ENCODE peak calls at places on chromosomes 5 and 9, in six cellular contexts. N is NT2/D1, L is H1, U is HepG2, O is GM12878, K is K562. P is an unnamed sample. For H3K4me1, the result is how much of the 10 kb centered on the place peaks cover.

GRCh38 chr5:174520420-174521396 is 203.7 kb upstream of the MSX2 start:
- DNase-seq in N (peak), L (peak), U (peak), O (no peak), K (no peak), P (peak)

GRCh38 chr9:22976454-22976853 is 529.8 kb downstream of the DMRTA1 start:
- DNase-seq in N (no peak), L (no peak), U (no peak), O (no peak), K (no peak), P (no peak)

GRCh38 chr9:15501179-15501578 is 9.6 kb downstream of the PSIP1 start:
- DNase-seq in N (no peak), L (no peak), U (no peak), O (no peak), K (no peak), P (no peak)

GRCh38 chr9:2291980-2292704 is 277.0 kb downstream of the SMARCA2 start:
- DNase-seq in N (no peak), L (no peak), U (no peak), O (no peak), K (no peak), P (no peak)

GRCh38 chr9:93467062-93467416 is 13.7 kb upstream of the FAM120AOS start:
- DNase-seq in N (no peak), L (no peak), U (peak), O (no peak), K (peak), P (no peak)

GRCh38 chr5:120306331-120306730 is 157.8 kb upstream of the PRR16 start:
- DNase-seq in N (no peak), L (no peak), U (no peak), O (no peak), K (no peak), P (no peak)

GRCh38 chr9:108844856-108845255 is 10.9 kb downstream of the ACTL7B start:
- DNase-seq in N (no peak), L (no peak), U (no peak), O (no peak), K (no peak), P (no peak)

GRCh38 chr9:74724317-74724716 is 163.4 kb downstream of the TRPM6 start:
- DNase-seq in N (no peak), L (no peak), U (no peak), O (no peak), K (no peak), P (no peak)

GRCh38 chr5:59813761-59814562 is 79.6 kb downstream of the PDE4D start:
- DNase-seq in N (peak), L (peak), U (peak), O (no peak), K (peak), P (peak)

GRCh38 chr9:444528-444927 is 229.9 kb downstream of the DOCK8 start:
- DNase-seq in N (peak), L (no peak), U (no peak), O (no peak), K (no peak), P (no peak)

GRCh38 chr5:1016036-1016435 is 7.4 kb downstream of the NKD2 start:
- DNase-seq in N (no peak), L (no peak), U (no peak), O (no peak), K (no peak), P (no peak)

GRCh38 chr5:14465086-14465485 is 116.5 kb upstream of the OTULINL start:
- DNase-seq in N (no peak), L (no peak), U (no peak), O (no peak), K (no peak), P (no peak)

GRCh38 chr9:113805753-113806152 is 70.4 kb upstream of the ZNF618 start:
- DNase-seq in N (no peak), L (no peak), U (no peak), O (no peak), K (no peak), P (no peak)
- H3K4me3 ChIP-seq in N (no peak), L (no peak), U (no peak), O (no peak), K (no peak), P (no peak)

GRCh38 chr9:95725045-95725444 is 150.4 kb upstream of the ERCC6L2 start:
- DNase-seq in N (no peak), L (no peak), U (peak), O (no peak), K (no peak), P (no peak)
- H3K4me1 ChIP-seq in N (under half), L (under half), U (half or more), O (under half), K (under half), P (under half)

GRCh38 chr9:86141843-86142242 is 42.5 kb upstream of the GOLM1 start:
- DNase-seq in N (no peak), L (no peak), U (no peak), O (no peak), K (no peak), P (no peak)

DNA sequence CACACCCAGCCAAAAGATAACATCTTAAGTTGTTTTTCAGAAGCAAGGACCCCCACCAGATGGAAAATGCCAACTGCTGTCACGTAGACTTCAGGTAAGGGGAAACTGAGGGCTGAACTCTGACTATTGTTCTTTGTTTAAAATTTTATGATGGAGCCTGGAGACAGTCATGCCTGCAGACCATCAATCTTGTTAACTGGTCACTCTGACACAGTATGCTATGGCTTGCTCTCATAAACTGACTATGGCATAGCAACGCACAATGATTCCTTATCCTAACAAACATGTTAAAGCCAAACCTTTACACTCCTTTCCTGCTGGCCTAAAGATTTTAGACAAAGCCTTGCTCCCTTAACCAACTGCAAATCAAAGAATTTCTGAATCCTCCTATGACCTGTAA is 43.6 kb upstream of the GOLM1 start:
- DNase-seq in N (no peak), L (no peak), U (no peak), O (no peak), K (no peak), P (no peak)
- TF ChIP-seq ZNF274 in N (no peak), L (no peak), U (no peak), O (no peak), K (no peak), P (no peak)

GRCh38 chr9:33445941-33446506 is 1.4 kb downstream of the AQP3 start:
- DNase-seq in N (no peak), L (no peak), U (no peak), O (no peak), K (peak), P (no peak)

GRCh38 chr9:33447404-33448158 is at the start of gene AQP3:
- DNase-seq in N (peak), L (peak), U (peak), O (no peak), K (peak), P (no peak)

GRCh38 chr9:33443504-33444154 is 3.8 kb downstream of the AQP3 start:
- DNase-seq in N (no peak), L (no peak), U (no peak), O (no peak), K (no peak), P (no peak)

GRCh38 chr9:33446507-33447403 is 638 bp downstream of the AQP3 start:
- DNase-seq in N (no peak), L (no peak), U (peak), O (peak), K (peak), P (no peak)

GRCh38 chr9:33445389-33445881 is 2.0 kb downstream of the AQP3 start:
- DNase-seq in N (no peak), L (no peak), U (no peak), O (no peak), K (no peak), P (no peak)
- H3K4me3 ChIP-seq in N (no peak), L (no peak), U (no peak), O (no peak), K (peak), P (no peak)

GRCh38 chr5:140240987-140241706 is 61.8 kb downstream of the PFDN1 start:
- DNase-seq in N (peak), L (peak), U (peak), O (no peak), K (peak), P (peak)
- H3K4me1 ChIP-seq in N (under half), L (under half), U (under half), O (under half), K (under half), P (under half)

GRCh38 chr9:88653926-88654325 is 118.9 kb downstream of the NXNL2 start:
- DNase-seq in N (no peak), L (no peak), U (no peak), O (no peak), K (no peak), P (no peak)
- TF ChIP-seq ZNF274 in N (no peak), L (no peak), U (no peak), O (no peak), K (no peak), P (no peak)

GRCh38 chr9:92140074-92140753 is 25.0 kb upstream of the SPTLC1 start:
- DNase-seq in N (peak), L (peak), U (peak), O (no peak), K (peak), P (peak)
- H3K4me3 ChIP-seq in N (no peak), L (no peak), U (peak), O (no peak), K (no peak), P (no peak)

GRCh38 chr5:163878490-163878889 is 373.1 kb downstream of the MAT2B start:
- DNase-seq in N (no peak), L (no peak), U (no peak), O (no peak), K (no peak), P (no peak)
- H3K4me1 ChIP-seq in N (under half), L (under half), U (under half), O (under half), K (under half), P (under half)

DNA sequence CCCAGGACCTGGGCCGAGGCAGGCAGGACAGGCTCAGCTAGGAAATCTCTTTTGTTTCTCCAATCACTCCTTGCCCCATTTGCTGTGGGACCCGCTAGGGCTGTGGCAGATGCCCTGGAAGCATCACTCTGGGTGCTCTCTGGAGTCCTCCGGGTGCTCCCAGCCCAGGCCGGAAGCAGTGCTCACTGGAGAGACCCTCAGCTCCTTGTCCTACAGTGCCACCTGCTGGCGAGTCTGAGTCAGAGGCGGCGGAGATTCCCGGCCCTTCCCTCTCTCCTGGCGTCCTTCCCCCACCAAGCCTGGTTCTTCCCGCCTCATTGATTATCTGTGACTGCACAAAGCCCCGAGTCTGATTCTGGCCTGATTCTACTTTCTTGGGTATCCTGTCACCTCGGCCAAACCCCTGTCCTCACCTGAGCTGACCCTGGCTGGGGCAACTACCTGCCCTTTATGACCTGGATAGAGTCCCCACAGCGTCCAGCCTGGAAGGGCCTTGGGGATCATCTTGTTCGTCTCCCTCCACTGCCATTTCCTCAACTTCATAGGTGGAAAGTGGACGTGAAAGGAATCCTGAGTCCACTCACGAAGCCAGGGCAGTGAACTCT is 7.3 kb upstream of the BARHL1 start:
- DNase-seq in N (peak), L (peak), U (peak), O (no peak), K (peak), P (peak)
- TF ChIP-seq ZNF274 in N (no peak), L (no peak), U (no peak), O (no peak), K (no peak), P (no peak)

GRCh38 chr9:127875306-127875966 is 2.0 kb downstream of the AK1 start:
- DNase-seq in N (no peak), L (no peak), U (no peak), O (no peak), K (no peak), P (no peak)
- H3K4me3 ChIP-seq in N (no peak), L (no peak), U (peak), O (no peak), K (no peak), P (no peak)

P was measured in HCT116.